ENCODE peak calls at places on chromosomes 6 and 20, in five cellular contexts. Z is HepG2, A is testis, K is stomach, S is upper lobe of left lung. M is an unnamed sample.

GRCh38 chr6:95078457-95078856 is 498.9 kb upstream of the MANEA start:
- DNase-seq in Z (no peak), A (no peak), K (no peak), S (no peak), M (no peak)

GRCh38 chr6:142886431-142887170 is 58.4 kb downstream of the HIVEP2 start:
- DNase-seq in Z (peak), A (no peak), K (no peak), S (no peak), M (no peak)

GRCh38 chr6:3905853-3906190 is 56.6 kb downstream of the FAM50B start:
- DNase-seq in Z (peak), A (no peak), K (no peak), S (peak), M (peak)

GRCh38 chr6:50905297-50905696 is 86.6 kb downstream of the TFAP2B start:
- DNase-seq in Z (no peak), A (no peak), K (no peak), S (no peak), M (no peak)

GRCh38 chr6:45743028-45743615 is 272.5 kb downstream of the CLIC5 start:
- DNase-seq in Z (peak), A (no peak), K (no peak), S (no peak), M (no peak)

GRCh38 chr6:169725270-169726048 is 1.2 kb upstream of the PHF10 start:
- DNase-seq in Z (peak), A (peak), K (peak), S (no peak), M (peak)

GRCh38 chr6:84284428-84285033 is 57.1 kb upstream of the CEP162 start:
- DNase-seq in Z (peak), A (no peak), K (no peak), S (no peak), M (no peak)

GRCh38 chr6:487956-488355 is 96.4 kb downstream of the IRF4 start:
- DNase-seq in Z (no peak), A (no peak), K (no peak), S (peak), M (peak)

GRCh38 chr20:17228624-17229061 is 1.8 kb downstream of the PCSK2 start:
- DNase-seq in Z (no peak), A (peak), K (no peak), S (peak), M (peak)

DNA sequence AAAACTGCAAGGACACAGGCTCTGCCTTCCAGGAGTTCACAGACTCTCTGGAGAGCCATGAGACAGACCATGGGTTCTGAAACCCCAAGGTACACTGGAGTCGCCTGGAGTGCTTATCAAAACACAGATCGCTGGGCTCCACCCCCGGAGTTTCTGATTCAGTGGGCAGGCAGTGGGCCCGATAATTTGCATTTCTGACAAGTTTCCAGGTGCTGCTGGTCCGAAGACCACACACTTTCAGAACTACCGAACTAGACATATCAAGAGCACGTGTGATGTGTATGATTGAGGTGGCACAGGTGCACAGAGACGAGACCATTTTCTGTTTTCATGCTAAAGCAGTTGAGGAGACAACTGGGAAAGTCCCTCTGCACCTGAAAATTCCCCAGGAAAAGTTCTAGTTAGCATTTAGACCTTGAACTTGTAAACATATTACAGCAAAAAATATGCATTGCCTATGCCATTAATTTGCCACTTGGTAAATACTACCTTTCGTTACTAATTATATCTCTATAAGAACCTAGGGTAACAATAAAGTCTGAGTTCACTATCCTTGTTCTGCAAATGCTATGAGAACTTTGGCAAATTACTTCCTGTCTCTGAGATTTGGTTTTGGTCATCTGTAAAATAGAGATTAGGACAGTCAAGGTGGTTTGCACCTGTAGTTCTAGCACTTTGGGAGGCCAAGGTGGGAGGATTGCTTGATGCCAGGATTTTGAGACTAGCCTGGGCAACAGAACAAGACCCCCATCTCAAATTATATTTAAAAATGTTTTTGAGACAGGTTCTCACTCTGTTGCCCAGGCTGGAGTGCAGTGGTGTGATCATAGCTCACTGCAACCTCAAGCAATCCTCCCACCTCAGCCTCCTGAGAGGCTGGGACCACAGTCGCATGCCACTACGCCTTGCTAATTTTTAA is 14.3 kb upstream of the PIM1 start:
- DNase-seq in Z (no peak), A (no peak), K (peak), S (no peak), M (peak)
- TF ChIP-seq POLR2A in Z (no peak), A (no peak), K (no peak), S (no peak), M (no peak)

GRCh38 chr20:41145821-41146620 is 8.7 kb downstream of the PLCG1 start:
- DNase-seq in Z (no peak), A (peak), K (peak), S (no peak), M (peak)

GRCh38 chr20:41149679-41150131 is 12.4 kb downstream of the PLCG1 start:
- DNase-seq in Z (peak), A (no peak), K (no peak), S (no peak), M (no peak)

GRCh38 chr20:41150664-41151063 is 13.3 kb downstream of the PLCG1 start:
- DNase-seq in Z (no peak), A (no peak), K (no peak), S (no peak), M (no peak)

GRCh38 chr20:41151134-41151869 is 14.0 kb downstream of the PLCG1 start:
- DNase-seq in Z (peak), A (no peak), K (no peak), S (no peak), M (no peak)

GRCh38 chr20:41148956-41149355 is 11.6 kb downstream of the PLCG1 start:
- DNase-seq in Z (no peak), A (no peak), K (no peak), S (no peak), M (no peak)
- H3K4me3 ChIP-seq in Z (no peak), A (no peak), K (no peak), S (no peak), M (no peak)

GRCh38 chr20:38245753-38246152 is 14.8 kb downstream of the KIAA1755 start:
- DNase-seq in Z (no peak), A (peak), K (no peak), S (no peak), M (peak)
- H3K27ac ChIP-seq in Z (no peak), A (peak), K (peak), S (no peak), M (no peak)

GRCh38 chr6:166505133-166505905 is 81.2 kb downstream of the RAMACL start:
- DNase-seq in Z (no peak), A (no peak), K (no peak), S (no peak), M (no peak)

GRCh38 chr6:166508726-166509125 is 77.8 kb downstream of the RAMACL start:
- DNase-seq in Z (no peak), A (no peak), K (no peak), S (no peak), M (no peak)

GRCh38 chr6:166509193-166509592 is 77.3 kb downstream of the RAMACL start:
- DNase-seq in Z (no peak), A (no peak), K (no peak), S (no peak), M (no peak)

GRCh38 chr6:166507809-166508373 is 78.6 kb downstream of the RAMACL start:
- DNase-seq in Z (no peak), A (no peak), K (no peak), S (no peak), M (no peak)

GRCh38 chr6:166507380-166507779 is 79.1 kb downstream of the RAMACL start:
- DNase-seq in Z (no peak), A (no peak), K (no peak), S (no peak), M (no peak)
- TF ChIP-seq POLR2A in Z (no peak), A (no peak), K (no peak), S (no peak), M (no peak)

GRCh38 chr6:157013649-157014365 is 236.6 kb downstream of the ARID1B start:
- DNase-seq in Z (no peak), A (no peak), K (no peak), S (no peak), M (no peak)

GRCh38 chr6:157017022-157017421 is 239.8 kb downstream of the ARID1B start:
- DNase-seq in Z (no peak), A (no peak), K (no peak), S (no peak), M (no peak)

GRCh38 chr6:157012355-157012754 is 235.2 kb downstream of the ARID1B start:
- DNase-seq in Z (peak), A (no peak), K (no peak), S (no peak), M (no peak)

GRCh38 chr6:157017861-157018260 is 240.7 kb downstream of the ARID1B start:
- DNase-seq in Z (no peak), A (no peak), K (no peak), S (no peak), M (no peak)

DNA sequence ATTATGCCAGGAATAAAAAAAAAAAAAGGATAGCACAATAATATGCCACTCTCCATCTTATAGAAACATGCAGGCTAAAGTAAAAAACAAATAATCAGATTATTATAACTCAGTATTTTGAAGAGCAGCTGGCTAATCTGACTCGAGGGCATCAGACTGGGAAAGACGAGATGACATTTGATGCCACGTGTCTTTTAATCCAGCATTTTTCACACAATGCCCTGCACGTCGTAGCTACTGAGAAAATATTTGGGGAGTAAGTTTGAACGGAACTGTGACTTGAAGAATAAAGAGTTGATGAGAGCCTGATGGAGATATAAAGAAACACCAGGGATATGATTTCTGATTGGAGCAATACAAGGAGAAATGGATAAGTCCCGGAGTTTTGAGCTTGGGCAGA is 237.7 kb downstream of the ARID1B start:
- DNase-seq in Z (no peak), A (no peak), K (no peak), S (no peak), M (no peak)
- H3K4me3 ChIP-seq in Z (no peak), A (no peak), K (no peak), S (no peak), M (no peak)

GRCh38 chr6:86943819-86944407 is 6.6 kb downstream of the HTR1E start:
- DNase-seq in Z (no peak), A (no peak), K (peak), S (no peak), M (no peak)

GRCh38 chr6:86937219-86938079 is at the start of gene HTR1E:
- DNase-seq in Z (peak), A (peak), K (peak), S (peak), M (no peak)

GRCh38 chr6:86938814-86939213 is 1.5 kb downstream of the HTR1E start:
- DNase-seq in Z (no peak), A (no peak), K (no peak), S (no peak), M (no peak)

GRCh38 chr6:86942761-86943526 is 5.6 kb downstream of the HTR1E start:
- DNase-seq in Z (no peak), A (no peak), K (no peak), S (no peak), M (no peak)
- H3K27ac ChIP-seq in Z (no peak), A (no peak), K (no peak), S (no peak), M (no peak)

DNA sequence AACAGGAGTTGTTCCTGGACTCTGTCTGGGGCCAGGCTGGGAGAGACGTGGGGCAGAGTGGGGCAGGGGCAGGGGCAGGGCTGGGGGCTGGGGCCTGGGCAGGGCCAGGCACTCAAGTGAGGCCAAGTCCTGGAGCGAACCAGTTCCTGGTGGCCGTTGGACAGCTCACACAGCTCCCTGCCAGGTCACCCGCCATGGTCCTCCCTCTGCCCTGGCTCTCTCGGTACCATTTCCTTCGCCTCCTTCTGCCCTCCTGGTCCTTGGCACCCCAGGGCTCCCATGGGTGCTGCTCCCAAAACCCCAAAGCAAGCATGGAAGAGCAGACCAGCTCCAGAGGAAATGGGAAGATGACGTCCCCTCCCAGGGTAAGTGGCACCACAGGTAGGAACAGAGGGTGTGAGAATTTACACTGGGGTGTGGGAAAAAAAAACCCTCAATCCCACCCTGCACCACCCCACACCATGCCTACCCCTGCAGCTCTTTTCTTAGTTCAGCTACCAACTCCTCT is at the start of gene MCCD1:
- DNase-seq in Z (no peak), A (no peak), K (no peak), S (peak), M (no peak)
- TF ChIP-seq POLR2A in Z (peak), A (no peak), K (no peak), S (no peak), M (no peak)

DNA sequence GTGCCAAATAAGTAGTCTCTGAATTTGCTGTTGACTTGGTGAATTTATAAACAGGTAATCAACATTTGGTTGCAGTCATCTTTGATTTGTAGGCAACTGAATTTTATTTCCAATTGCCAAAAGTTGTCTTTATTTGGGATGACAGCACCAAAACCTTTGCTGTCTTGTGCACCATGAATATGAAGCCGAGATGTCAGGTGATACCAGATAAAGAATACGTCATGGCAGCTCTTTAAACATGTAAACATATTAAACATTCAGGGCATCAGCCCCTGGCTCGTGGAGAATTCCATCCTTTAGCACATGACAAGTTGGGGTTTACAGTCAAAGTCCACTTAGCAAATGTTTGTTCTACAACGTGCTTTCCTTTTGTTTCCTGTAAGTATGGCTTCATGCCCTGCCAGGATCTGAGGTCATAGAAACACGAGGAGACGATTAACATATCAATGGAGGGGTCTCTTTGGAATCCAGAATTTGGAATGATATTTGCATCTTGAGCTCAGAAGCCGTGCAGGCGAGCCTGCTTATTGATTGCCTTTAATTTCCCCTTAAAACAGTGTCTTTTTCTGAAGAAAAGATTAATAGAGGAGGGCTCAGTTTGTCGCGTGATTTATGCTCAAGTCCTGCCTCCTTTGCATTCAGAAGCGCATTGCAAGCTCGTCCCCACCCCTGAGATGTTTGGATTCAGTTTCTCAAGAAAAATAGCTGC is 170.2 kb upstream of the ZNF217 start:
- DNase-seq in Z (peak), A (no peak), K (peak), S (no peak), M (no peak)
- H3K4me3 ChIP-seq in Z (no peak), A (no peak), K (peak), S (no peak), M (no peak)

GRCh38 chr20:36308318-36308710 is 2.2 kb downstream of the DLGAP4 start:
- DNase-seq in Z (no peak), A (no peak), K (no peak), S (no peak), M (no peak)

GRCh38 chr20:36305602-36306556 is at the start of gene DLGAP4:
- DNase-seq in Z (no peak), A (no peak), K (peak), S (peak), M (no peak)

GRCh38 chr20:36308986-36309385 is 2.8 kb downstream of the DLGAP4 start:
- DNase-seq in Z (no peak), A (no peak), K (no peak), S (peak), M (no peak)

GRCh38 chr20:36306557-36307411 is 645 bp downstream of the DLGAP4 start:
- DNase-seq in Z (no peak), A (no peak), K (peak), S (peak), M (no peak)

DNA sequence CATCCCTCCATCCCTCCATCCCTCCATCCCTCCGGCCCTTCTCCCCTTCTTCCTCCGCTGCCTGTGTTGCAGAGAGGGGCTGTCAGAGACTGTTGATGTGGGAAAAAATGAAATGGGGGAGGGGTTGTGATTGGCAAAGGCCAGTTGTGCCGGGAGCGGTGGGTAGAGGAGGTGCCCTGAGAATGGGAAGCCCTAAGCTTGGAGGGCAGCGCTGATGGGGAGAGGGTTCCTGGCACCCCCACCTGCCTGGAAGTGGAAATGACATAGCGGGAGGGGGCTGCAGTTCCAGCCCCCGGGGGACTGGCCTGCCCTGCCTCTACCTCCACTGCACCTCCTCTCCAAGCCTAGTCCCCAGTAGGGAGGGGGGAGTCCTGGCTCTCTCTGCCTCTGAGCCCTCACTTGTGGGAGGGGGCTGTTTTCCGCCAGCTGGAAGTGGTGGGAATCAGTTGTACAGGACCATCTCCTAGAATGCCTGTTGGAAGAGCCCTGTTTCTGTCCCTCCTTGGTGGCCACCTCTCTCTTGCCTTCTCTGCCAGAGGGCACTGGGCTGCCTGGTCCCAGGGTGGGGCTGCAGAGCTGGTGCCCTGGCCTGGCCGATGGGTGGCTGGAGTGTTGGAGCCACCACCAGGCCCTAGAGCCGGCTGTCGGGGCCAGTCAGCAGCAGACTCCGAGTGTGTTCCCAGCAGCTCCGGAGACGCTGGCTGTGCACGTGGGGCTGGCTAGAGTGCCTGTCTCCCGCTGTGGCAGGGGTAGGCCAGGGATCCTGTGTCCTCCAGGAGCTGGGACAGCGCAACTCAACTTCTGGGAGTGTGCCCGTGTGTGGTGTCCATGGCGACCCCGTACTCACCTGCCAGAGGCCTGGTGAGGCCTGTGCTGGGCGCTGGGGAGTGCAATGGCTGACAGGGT is 1.5 kb downstream of the DLGAP4 start:
- DNase-seq in Z (no peak), A (no peak), K (peak), S (peak), M (no peak)
- H3K27ac ChIP-seq in Z (no peak), A (no peak), K (no peak), S (no peak), M (no peak)

M was measured in spleen.